ENCODE peak calls at places on chromosomes 1 and 21, in ten cellular contexts. E, R, T, A, I, U, B, P, N and W are unnamed samples.
A peak's percentile ranks its signal among the peaks of the same experiment; 100 is the strongest.

GRCh38 chr1:181033128-181033798 is 520 bp upstream of the MR1 start:
- DNase-seq in T (no peak), N (no peak), U (no peak), A (peak; percentile 50), E (no peak), P (no peak), I (no peak), R (peak; percentile 44), B (no peak), W (no peak)

GRCh38 chr1:68213843-68214242 is 18.5 kb downstream of the WLS start:
- DNase-seq in P (no peak), A (peak; percentile 86), R (peak; percentile 88), U (no peak), I (peak; percentile 3), B (no peak), T (no peak), E (no peak), N (no peak), W (no peak)

GRCh38 chr1:3003941-3004270 is 17.4 kb upstream of the ACTRT2 start:
- DNase-seq in T (no peak), B (no peak), I (no peak), E (no peak), R (no peak), A (no peak), P (no peak), U (no peak), N (no peak), W (no peak)

GRCh38 chr1:16621300-16621658 is 7.9 kb upstream of the NBPF1 start:
- DNase-seq in I (no peak), R (no peak), A (no peak), E (no peak), U (no peak), N (no peak), T (no peak), B (no peak), P (no peak), W (no peak)

GRCh38 chr1:236800623-236801022 is 5.5 kb downstream of the MTR start:
- DNase-seq in R (no peak), P (no peak), U (no peak), B (no peak), A (no peak), I (no peak), N (no peak), E (no peak), T (no peak), W (no peak)

GRCh38 chr1:206029484-206029883 is 5.8 kb upstream of the CTSE start:
- DNase-seq in N (no peak), B (no peak), P (no peak), E (peak; percentile 51), U (no peak), T (peak; percentile 6), R (peak; percentile 60), I (no peak), A (peak; percentile 48), W (no peak)

GRCh38 chr1:226649780-226650179 is 89.3 kb downstream of the ITPKB start:
- DNase-seq in P (no peak), U (no peak), A (peak; percentile 40), B (no peak), R (no peak), I (no peak), N (no peak), T (no peak), E (no peak), W (no peak)

GRCh38 chr21:18340387-18340942 is 63.1 kb downstream of the TMPRSS15 start:
- DNase-seq in E (no peak), N (no peak), R (no peak), T (no peak), B (no peak), A (peak; percentile 62), P (no peak), I (no peak), U (no peak), W (no peak)

GRCh38 chr1:155859881-155860841 is 794 bp downstream of the SYT11 start:
- DNase-seq in A (peak; percentile 70), I (peak; percentile 18), T (no peak), E (no peak), B (peak; percentile 39), R (peak; percentile 75), U (peak; percentile 50), P (peak; percentile 80), N (peak; percentile 9), W (peak; percentile 71)

GRCh38 chr1:172662464-172663109 is 3.7 kb downstream of the FASLG start:
- DNase-seq in U (no peak), T (peak; percentile 24), I (no peak), N (peak; percentile 82), B (peak; percentile 42), A (peak; percentile 63), P (no peak), E (no peak), R (peak; percentile 63), W (no peak)

GRCh38 chr1:101996830-101997485 is at the start of gene OLFM3:
- DNase-seq in I (peak; percentile 1), U (no peak), T (no peak), R (no peak), B (no peak), P (peak; percentile 12), A (no peak), E (no peak), N (no peak), W (peak; percentile 17)

GRCh38 chr1:110068646-110069301 is 1.7 kb downstream of the ALX3 start:
- DNase-seq in N (no peak), T (no peak), B (no peak), U (no peak), E (no peak), R (no peak), P (no peak), I (no peak), A (no peak), W (no peak)

GRCh38 chr21:41766883-41767605 is at the start of gene RIPK4:
- DNase-seq in N (peak; percentile 38), I (peak; percentile 76), A (no peak), B (peak; percentile 28), P (no peak), R (peak; percentile 88), E (no peak), U (no peak), T (no peak), W (peak; percentile 84)

GRCh38 chr1:18530567-18531502 is 50.1 kb downstream of the KLHDC7A start:
- DNase-seq in P (no peak), A (no peak), E (peak; percentile 53), I (peak; percentile 21), U (no peak), R (peak; percentile 17), N (no peak), T (no peak), B (no peak), W (no peak)

GRCh38 chr1:11054666-11055065 is 5.2 kb downstream of the SRM start:
- DNase-seq in N (no peak), R (no peak), B (no peak), E (no peak), P (no peak), U (no peak), A (no peak), I (no peak), T (no peak), W (no peak)

GRCh38 chr1:198416276-198416675 is 124.2 kb downstream of the ATP6V1G3 start:
- DNase-seq in I (no peak), B (no peak), N (no peak), T (peak; percentile 47), E (no peak), R (no peak), P (no peak), A (peak; percentile 59), U (no peak), W (no peak)